ENCODE peak calls at places on chromosomes 16 and 17, in four cellular contexts. E is IMR-90, C is activated B cell treated with CpG ODN at 0.5 μM for 24 hours, D is NCI-H2081. I is an unnamed sample.
A peak's percentile ranks its signal among the peaks of the same experiment; 100 is the strongest.

GRCh38 chr16:28140788-28141618 is 70.8 kb downstream of the XPO6 start:
- DNase-seq in E (no peak), C (no peak), D (no peak), I (peak; percentile 73)

GRCh38 chr16:4021070-4021779 is 95.0 kb downstream of the ADCY9 start:
- DNase-seq in E (no peak), C (no peak), D (peak; percentile 97), I (no peak)

GRCh38 chr17:50420419-50421112 is 5.5 kb upstream of the ACSF2 start:
- DNase-seq in E (no peak), C (no peak), D (no peak), I (no peak)

GRCh38 chr16:80656731-80657150 is 115.9 kb downstream of the DYNLRB2 start:
- DNase-seq in E (no peak), C (no peak), D (no peak), I (no peak)

GRCh38 chr16:84499638-84500037 is 4.8 kb downstream of the MEAK7 start:
- DNase-seq in E (no peak), C (no peak), D (no peak), I (no peak)

GRCh38 chr17:8869416-8869815 is 1.9 kb upstream of the PIK3R6 start:
- DNase-seq in E (no peak), C (no peak), D (no peak), I (no peak)

GRCh38 chr16:7521834-7522233 is 189.2 kb downstream of the RBFOX1 start:
- DNase-seq in E (no peak), C (no peak), D (no peak), I (no peak)

GRCh38 chr16:77816293-77816692 is 27.9 kb downstream of the VAT1L start:
- DNase-seq in E (peak; percentile 81), C (no peak), D (no peak), I (no peak)

GRCh38 chr16:22388101-22388644 is 13.8 kb upstream of the CDR2 start:
- DNase-seq in E (peak; percentile 40), C (no peak), D (peak; percentile 22), I (no peak)

GRCh38 chr16:81201267-81201666 is 37.2 kb upstream of the BCO1 start:
- DNase-seq in E (peak; percentile 10), C (no peak), D (no peak), I (no peak)

GRCh38 chr16:86772671-86773338 is 194.5 kb downstream of the FOXL1 start:
- DNase-seq in E (peak; percentile 58), C (no peak), D (no peak), I (no peak)

GRCh38 chr16:56558024-56558747 is 6.7 kb upstream of the MT4 start:
- DNase-seq in E (peak; percentile 75), C (no peak), D (peak; percentile 82), I (no peak)

GRCh38 chr16:29306953-29307597 is 99.4 kb downstream of the NPIPB11 start:
- DNase-seq in E (peak; percentile 64), C (no peak), D (no peak), I (no peak)

GRCh38 chr16:626787-627457 is 3.9 kb upstream of the WFIKKN1 start:
- DNase-seq in E (peak; percentile 97), C (no peak), D (no peak), I (no peak)

GRCh38 chr16:67150058-67150832 is 553 bp downstream of the B3GNT9 start:
- DNase-seq in E (peak; percentile 55), C (no peak), D (no peak), I (no peak)

GRCh38 chr16:47613251-47613650 is 152.1 kb downstream of the PHKB start:
- DNase-seq in E (no peak), C (no peak), D (no peak), I (no peak)

GRCh38 chr16:74485916-74486315 is 64.6 kb upstream of the CLEC18B start:
- DNase-seq in E (no peak), C (no peak), D (no peak), I (no peak)

GRCh38 chr17:81387235-81388060 is 7.8 kb upstream of the BAHCC1 start:
- DNase-seq in E (peak; percentile 57), C (no peak), D (no peak), I (no peak)